ENCODE peak calls at places on chromosomes 3 and 15, in ten cellular contexts. K is lower leg skin; X is CD4-positive, alpha-beta T cell; L is astrocyte of the cerebellum; R is PC-3; M is astrocyte of the spinal cord; F is uterus; J is fibroblast of the aortic adventitia; T is AG04450; E is foreskin fibroblast. Z is an unnamed sample.

GRCh38 chr15:55606214-55606613 is 18.1 kb upstream of the PYGO1 start:
- DNase-seq in K (no peak), X (no peak), L (no peak), R (no peak), M (no peak), F (no peak), J (no peak), T (no peak), E (no peak), Z (no peak)

GRCh38 chr15:68990755-68991500 is 23.6 kb upstream of the NOX5 start:
- DNase-seq in K (no peak), X (no peak), L (no peak), R (no peak), M (no peak), F (no peak), J (no peak), T (no peak), E (no peak), Z (no peak)

GRCh38 chr15:89360294-89360971 is 25.8 kb upstream of the POLG start:
- DNase-seq in K (no peak), X (no peak), L (no peak), R (no peak), M (no peak), F (no peak), J (no peak), T (no peak), E (no peak), Z (no peak)

GRCh38 chr3:14289590-14290453 is 111.2 kb downstream of the LSM3 start:
- DNase-seq in K (no peak), X (no peak), L (peak), R (peak), M (peak), F (no peak), J (peak), T (peak), E (peak), Z (peak)

GRCh38 chr3:178325330-178325729 is 210.9 kb upstream of the KCNMB2 start:
- DNase-seq in K (no peak), X (no peak), L (peak), R (peak), M (peak), F (no peak), J (peak), T (peak), E (no peak), Z (peak)

GRCh38 chr3:24417730-24418129 is 76.9 kb downstream of the THRB start:
- DNase-seq in K (no peak), X (no peak), L (no peak), R (no peak), M (no peak), F (no peak), J (no peak), T (no peak), E (no peak), Z (no peak)

GRCh38 chr3:142990706-142991105 is 10.7 kb upstream of the U2SURP start:
- DNase-seq in K (no peak), X (no peak), L (no peak), R (no peak), M (no peak), F (no peak), J (no peak), T (no peak), E (no peak), Z (no peak)

GRCh38 chr3:117133066-117133465 is 423.5 kb downstream of the TUSC7 start:
- DNase-seq in K (no peak), X (no peak), L (no peak), R (no peak), M (no peak), F (no peak), J (no peak), T (no peak), E (no peak), Z (no peak)

GRCh38 chr15:66771351-66771650 is 69.3 kb downstream of the SMAD6 start:
- DNase-seq in K (no peak), X (no peak), L (no peak), R (no peak), M (no peak), F (no peak), J (no peak), T (no peak), E (no peak), Z (no peak)

GRCh38 chr3:69865920-69866679 is 126.8 kb downstream of the MITF start:
- DNase-seq in K (no peak), X (no peak), L (no peak), R (no peak), M (no peak), F (peak), J (peak), T (no peak), E (no peak), Z (no peak)

GRCh38 chr3:140467916-140468315 is 209.9 kb upstream of the TRIM42 start:
- DNase-seq in K (no peak), X (no peak), L (no peak), R (no peak), M (peak), F (no peak), J (peak), T (no peak), E (no peak), Z (no peak)

GRCh38 chr3:13753926-13754325 is 125.9 kb downstream of the WNT7A start:
- DNase-seq in K (no peak), X (no peak), L (no peak), R (no peak), M (no peak), F (no peak), J (no peak), T (no peak), E (no peak), Z (no peak)

GRCh38 chr3:168071535-168071934 is 24.2 kb downstream of the GOLIM4 start:
- DNase-seq in K (no peak), X (no peak), L (peak), R (peak), M (peak), F (no peak), J (peak), T (peak), E (peak), Z (peak)

GRCh38 chr3:12643010-12643380 is 20.9 kb downstream of the RAF1 start:
- DNase-seq in K (no peak), X (no peak), L (no peak), R (no peak), M (no peak), F (no peak), J (no peak), T (no peak), E (no peak), Z (no peak)

GRCh38 chr15:44585633-44586032 is 48.7 kb downstream of the EIF3J start:
- DNase-seq in K (no peak), X (no peak), L (no peak), R (no peak), M (no peak), F (no peak), J (no peak), T (no peak), E (no peak), Z (no peak)

GRCh38 chr15:44588541-44588940 is 51.6 kb downstream of the EIF3J start:
- DNase-seq in K (no peak), X (no peak), L (no peak), R (no peak), M (no peak), F (no peak), J (no peak), T (no peak), E (no peak), Z (no peak)

GRCh38 chr15:44580105-44580504 is 43.2 kb downstream of the EIF3J start:
- DNase-seq in K (no peak), X (no peak), L (no peak), R (peak), M (no peak), F (no peak), J (no peak), T (no peak), E (no peak), Z (no peak)

DNA sequence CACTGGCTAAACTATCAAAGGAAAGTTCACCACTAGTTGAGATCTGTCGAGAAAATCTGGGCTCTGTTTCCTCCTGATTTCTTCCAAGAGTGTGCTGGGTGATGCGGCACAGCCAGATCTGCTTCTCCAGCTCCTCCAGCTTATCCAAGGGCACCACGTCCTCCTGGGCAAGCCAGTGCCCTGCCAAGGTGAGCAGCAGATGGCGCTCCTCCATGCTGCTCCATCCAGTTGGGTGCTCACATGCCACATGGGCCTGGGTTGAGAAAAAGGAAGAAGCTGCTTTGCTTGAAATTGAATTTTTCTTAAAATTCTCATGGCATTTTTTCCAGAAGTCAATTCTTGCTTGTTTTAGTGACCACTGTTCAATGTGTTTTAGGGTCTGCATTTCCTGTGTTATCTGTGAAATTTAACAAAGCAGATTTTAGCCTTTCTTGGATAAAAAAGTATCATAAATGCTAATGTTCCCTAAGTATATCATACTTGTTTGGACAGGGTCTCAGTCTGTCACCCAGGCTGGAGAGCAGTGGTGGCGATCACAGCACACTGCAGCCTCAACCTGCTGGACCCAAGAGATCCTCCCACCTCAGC is 47.3 kb downstream of the EIF3J start:
- DNase-seq in K (no peak), X (peak), L (no peak), R (peak), M (peak), F (no peak), J (peak), T (no peak), E (no peak), Z (peak)
- TF ChIP-seq CTCF in K (no peak), X (peak), L (peak), R (peak), M (peak), F (peak), J (peak), T (peak), E (peak), Z (peak)

GRCh38 chr3:126524429-126524988 is 554 bp downstream of the CHST13 start:
- DNase-seq in K (no peak), X (no peak), L (no peak), R (no peak), M (no peak), F (no peak), J (no peak), T (no peak), E (no peak), Z (no peak)
- TF ChIP-seq CTCF in K (no peak), X (no peak), L (no peak), R (no peak), M (no peak), F (no peak), J (no peak), T (no peak), E (no peak), Z (no peak)

GRCh38 chr3:8336456-8336855 is 165.2 kb upstream of the LMCD1 start:
- DNase-seq in K (no peak), X (no peak), L (no peak), R (peak), M (no peak), F (no peak), J (no peak), T (no peak), E (no peak), Z (no peak)
- TF ChIP-seq CTCF in K (no peak), X (no peak), L (peak), R (peak), M (peak), F (no peak), J (peak), T (peak), E (peak), Z (peak)

DNA sequence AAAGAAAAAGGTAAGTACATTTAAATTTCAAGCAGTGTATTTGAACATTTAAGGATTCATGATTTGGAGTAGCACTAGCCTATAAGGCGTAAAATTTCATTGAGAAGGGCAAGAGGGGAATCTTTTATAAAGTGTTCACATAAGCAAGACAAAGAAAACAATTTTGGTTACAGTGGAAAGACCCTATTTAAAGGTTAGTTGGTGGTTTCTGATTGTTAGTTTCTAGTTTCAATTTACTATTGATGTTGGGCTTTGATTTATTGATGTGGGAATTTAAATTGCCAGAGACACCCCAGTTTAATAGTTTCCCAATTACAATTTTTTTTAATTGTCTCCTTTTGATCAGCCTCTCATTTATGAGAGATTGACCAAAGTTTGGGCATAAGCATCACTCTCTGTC is 19.5 kb downstream of the ROBO2 start:
- DNase-seq in K (no peak), X (no peak), L (no peak), R (no peak), M (no peak), F (no peak), J (no peak), T (no peak), E (no peak), Z (no peak)
- TF ChIP-seq CTCF in K (no peak), X (no peak), L (no peak), R (no peak), M (no peak), F (no peak), J (no peak), T (no peak), E (no peak), Z (no peak)

GRCh38 chr3:112814256-112814655 is 32.4 kb downstream of the CD200R1L start:
- DNase-seq in K (no peak), X (no peak), L (peak), R (peak), M (peak), F (no peak), J (peak), T (peak), E (peak), Z (peak)
- TF ChIP-seq CTCF in K (no peak), X (peak), L (peak), R (peak), M (peak), F (peak), J (peak), T (peak), E (peak), Z (peak)

GRCh38 chr15:82081904-82082810 is 36.3 kb upstream of the MEX3B start:
- DNase-seq in K (no peak), X (no peak), L (peak), R (peak), M (peak), F (no peak), J (peak), T (peak), E (peak), Z (peak)
- TF ChIP-seq CTCF in K (no peak), X (no peak), L (peak), R (peak), M (peak), F (no peak), J (no peak), T (peak), E (peak), Z (peak)